ENCODE peak calls at places on chromosomes 7 and 10, in seven cellular contexts. H is NCI-H2081; M is smooth muscle cell of the brain vasculature; B is Caco-2; J is cardiac muscle cell; S is HEK293T; O is stimulated activated CD8-positive, alpha-beta memory T cell treated with anti-CD3 and anti-CD28 coated beads, Interleukin-4, amount 100 ng/mL, for 1 hour. N is an unnamed sample.

GRCh38 chr7:96658011-96658391 is 51.6 kb downstream of the SEM1 start:
- DNase-seq in H (no peak), M (no peak), B (no peak), J (no peak), S (no peak), O (no peak), N (no peak)

GRCh38 chr10:22834471-22834870 is 93.4 kb upstream of the ARMC3 start:
- DNase-seq in H (no peak), M (no peak), B (no peak), J (no peak), S (no peak), O (no peak), N (no peak)

GRCh38 chr10:79066460-79067240 is 2.1 kb upstream of the ZMIZ1 start:
- DNase-seq in H (peak; percentile 11), M (no peak), B (peak; percentile 85), J (peak; percentile 55), S (peak; percentile 30), O (no peak), N (no peak)

GRCh38 chr10:103888113-103888841 is 29.7 kb downstream of the STN1 start:
- DNase-seq in H (peak; percentile 23), M (peak; percentile 57), B (peak; percentile 36), J (peak; percentile 42), S (peak; percentile 69), O (no peak), N (no peak)

GRCh38 chr7:141464551-141464950 is 86.7 kb upstream of the AGK start:
- DNase-seq in H (no peak), M (no peak), B (no peak), J (no peak), S (no peak), O (no peak), N (no peak)

GRCh38 chr10:72085864-72086465 is 2.4 kb downstream of the SPOCK2 start:
- DNase-seq in H (no peak), M (no peak), B (no peak), J (no peak), S (no peak), O (no peak), N (no peak)

GRCh38 chr10:33390046-33390445 is 55.6 kb upstream of the NRP1 start:
- DNase-seq in H (no peak), M (no peak), B (no peak), J (no peak), S (no peak), O (no peak), N (no peak)

GRCh38 chr7:43754596-43754995 is 3.9 kb upstream of the BLVRA start:
- DNase-seq in H (no peak), M (no peak), B (no peak), J (no peak), S (no peak), O (no peak), N (no peak)

GRCh38 chr10:34168429-34168828 is 646.7 kb downstream of the PARD3 start:
- DNase-seq in H (no peak), M (no peak), B (no peak), J (no peak), S (no peak), O (no peak), N (no peak)

GRCh38 chr10:95334793-95335120 is 44.0 kb upstream of the PDLIM1 start:
- DNase-seq in H (no peak), M (no peak), B (no peak), J (no peak), S (no peak), O (no peak), N (no peak)

GRCh38 chr7:142513221-142513955 is 235.9 kb upstream of the PRSS1 start:
- DNase-seq in H (no peak), M (no peak), B (no peak), J (no peak), S (no peak), O (no peak), N (peak; percentile 52)

GRCh38 chr7:118005021-118005420 is 131.8 kb upstream of the CTTNBP2 start:
- DNase-seq in H (no peak), M (no peak), B (no peak), J (no peak), S (no peak), O (no peak), N (no peak)

GRCh38 chr7:49848211-49848841 is 74.9 kb downstream of the VWC2 start:
- DNase-seq in H (no peak), M (no peak), B (no peak), J (no peak), S (no peak), O (no peak), N (no peak)

GRCh38 chr10:109327266-109327665 is 596.0 kb downstream of the XPNPEP1 start:
- DNase-seq in H (no peak), M (no peak), B (no peak), J (no peak), S (no peak), O (no peak), N (no peak)

GRCh38 chr7:22771829-22772228 is 44.8 kb downstream of the IL6 start:
- DNase-seq in H (no peak), M (no peak), B (no peak), J (peak; percentile 2), S (no peak), O (no peak), N (no peak)

GRCh38 chr7:97016392-97017196 is 8.0 kb downstream of the DLX5 start:
- DNase-seq in H (no peak), M (no peak), B (peak; percentile 53), J (no peak), S (peak; percentile 57), O (no peak), N (no peak)

GRCh38 chr10:77350711-77351119 is 286.9 kb downstream of the KCNMA1 start:
- DNase-seq in H (no peak), M (peak; percentile 76), B (no peak), J (no peak), S (peak; percentile 20), O (no peak), N (peak; percentile 96)

GRCh38 chr7:103538964-103539709 is 93.1 kb upstream of the SLC26A5 start:
- DNase-seq in H (no peak), M (no peak), B (no peak), J (no peak), S (no peak), O (no peak), N (no peak)

GRCh38 chr10:86215712-86216111 is 150.9 kb downstream of the GRID1 start:
- DNase-seq in H (no peak), M (no peak), B (no peak), J (no peak), S (no peak), O (no peak), N (no peak)

GRCh38 chr10:119655566-119656001 is 4.4 kb downstream of the BAG3 start:
- DNase-seq in H (no peak), M (no peak), B (no peak), J (no peak), S (no peak), O (no peak), N (peak; percentile 33)

GRCh38 chr10:99370993-99371392 is 41.8 kb downstream of the CNNM1 start:
- DNase-seq in H (peak; percentile 7), M (no peak), B (peak; percentile 61), J (peak; percentile 71), S (peak; percentile 65), O (no peak), N (no peak)

GRCh38 chr7:74025745-74026144 is 2.2 kb upstream of the ELN start:
- DNase-seq in H (no peak), M (no peak), B (no peak), J (no peak), S (no peak), O (no peak), N (no peak)

GRCh38 chr10:33127622-33128021 is 169.6 kb upstream of the ITGB1 start:
- DNase-seq in H (no peak), M (no peak), B (no peak), J (no peak), S (no peak), O (no peak), N (no peak)

GRCh38 chr7:946256-946996 is 8.1 kb downstream of the ADAP1 start:
- DNase-seq in H (no peak), M (no peak), B (peak; percentile 69), J (no peak), S (no peak), O (no peak), N (no peak)

GRCh38 chr7:77989981-77990566 is 191.5 kb downstream of the PHTF2 start:
- DNase-seq in H (no peak), M (no peak), B (peak; percentile 38), J (no peak), S (no peak), O (no peak), N (no peak)

GRCh38 chr10:61993676-61994401 is 92.3 kb downstream of the ARID5B start:
- DNase-seq in H (no peak), M (no peak), B (no peak), J (no peak), S (no peak), O (no peak), N (no peak)

GRCh38 chr7:137626469-137627067 is 220.2 kb downstream of the DGKI start:
- DNase-seq in H (peak; percentile 27), M (peak; percentile 15), B (peak; percentile 52), J (peak; percentile 79), S (peak; percentile 82), O (no peak), N (no peak)

GRCh38 chr10:13053794-13054462 is 46.0 kb upstream of the OPTN start:
- DNase-seq in H (no peak), M (no peak), B (peak; percentile 36), J (no peak), S (no peak), O (no peak), N (no peak)

GRCh38 chr10:14758994-14759664 is 15.6 kb downstream of the FAM107B start:
- DNase-seq in H (no peak), M (no peak), B (no peak), J (no peak), S (no peak), O (no peak), N (no peak)

GRCh38 chr10:16583382-16583781 is 61.7 kb upstream of the C1QL3 start:
- DNase-seq in H (no peak), M (no peak), B (no peak), J (no peak), S (no peak), O (no peak), N (no peak)

GRCh38 chr7:38235606-38236005 is 37.8 kb downstream of the TARP start:
- DNase-seq in H (no peak), M (no peak), B (no peak), J (no peak), S (no peak), O (no peak), N (no peak)

GRCh38 chr10:44195120-44196007 is 189.5 kb downstream of the CXCL12 start:
- DNase-seq in H (no peak), M (peak; percentile 93), B (no peak), J (peak; percentile 75), S (no peak), O (no peak), N (peak; percentile 68)

GRCh38 chr7:24931787-24932186 is 48.2 kb downstream of the OSBPL3 start:
- DNase-seq in H (no peak), M (no peak), B (no peak), J (no peak), S (no peak), O (no peak), N (no peak)

N was measured in AG04449.